ENCODE peak calls at places on chromosomes 1 and 21, in four cellular contexts. One of them, this sample, is unnamed.

GRCh38 chr1:218165687-218166088 is 119.4 kb upstream of the RRP15 start:
- DNase-seq in CD8-positive, alpha-beta memory T cell: no peak
- DNase-seq in tibial artery: no peak
- DNase-seq in CD8-positive, alpha-beta T cell: no peak
- DNase-seq in this sample: no peak

GRCh38 chr1:199612976-199613774 is 414.3 kb upstream of the NR5A2 start:
- DNase-seq in CD8-positive, alpha-beta T cell: no peak
- DNase-seq in tibial artery: no peak
- DNase-seq in CD8-positive, alpha-beta memory T cell: no peak
- DNase-seq in this sample: no peak

GRCh38 chr1:184890539-184890973 is 83.8 kb downstream of the NIBAN1 start:
- DNase-seq in CD8-positive, alpha-beta T cell: peak
- DNase-seq in CD8-positive, alpha-beta memory T cell: peak
- DNase-seq in tibial artery: peak
- DNase-seq in this sample: no peak

GRCh38 chr1:233843523-233844204 is 60.8 kb upstream of the SLC35F3 start:
- DNase-seq in tibial artery: no peak
- DNase-seq in CD8-positive, alpha-beta memory T cell: no peak
- DNase-seq in CD8-positive, alpha-beta T cell: no peak
- DNase-seq in this sample: no peak

GRCh38 chr1:8987881-8988617 is 38.2 kb downstream of the SLC2A7 start:
- DNase-seq in CD8-positive, alpha-beta memory T cell: peak
- DNase-seq in tibial artery: no peak
- DNase-seq in CD8-positive, alpha-beta T cell: peak
- DNase-seq in this sample: peak

GRCh38 chr21:45048026-45048698 is 26.2 kb upstream of the ADARB1 start:
- DNase-seq in CD8-positive, alpha-beta memory T cell: no peak
- DNase-seq in CD8-positive, alpha-beta T cell: no peak
- DNase-seq in tibial artery: no peak
- DNase-seq in this sample: no peak

GRCh38 chr1:231934797-231935196 is 308.2 kb downstream of the DISC1 start:
- DNase-seq in CD8-positive, alpha-beta T cell: no peak
- DNase-seq in CD8-positive, alpha-beta memory T cell: no peak
- DNase-seq in tibial artery: no peak
- DNase-seq in this sample: no peak

GRCh38 chr1:14259191-14259757 is 339.2 kb upstream of the KAZN start:
- DNase-seq in CD8-positive, alpha-beta memory T cell: no peak
- DNase-seq in CD8-positive, alpha-beta T cell: no peak
- DNase-seq in tibial artery: peak
- DNase-seq in this sample: no peak

GRCh38 chr1:239926184-239926583 is 165.5 kb upstream of the FMN2 start:
- DNase-seq in tibial artery: no peak
- DNase-seq in CD8-positive, alpha-beta memory T cell: no peak
- DNase-seq in CD8-positive, alpha-beta T cell: no peak
- DNase-seq in this sample: no peak

GRCh38 chr1:240465531-240465940 is 146.4 kb downstream of the GREM2 start:
- DNase-seq in CD8-positive, alpha-beta memory T cell: no peak
- DNase-seq in CD8-positive, alpha-beta T cell: no peak
- DNase-seq in tibial artery: no peak
- DNase-seq in this sample: no peak

DNA sequence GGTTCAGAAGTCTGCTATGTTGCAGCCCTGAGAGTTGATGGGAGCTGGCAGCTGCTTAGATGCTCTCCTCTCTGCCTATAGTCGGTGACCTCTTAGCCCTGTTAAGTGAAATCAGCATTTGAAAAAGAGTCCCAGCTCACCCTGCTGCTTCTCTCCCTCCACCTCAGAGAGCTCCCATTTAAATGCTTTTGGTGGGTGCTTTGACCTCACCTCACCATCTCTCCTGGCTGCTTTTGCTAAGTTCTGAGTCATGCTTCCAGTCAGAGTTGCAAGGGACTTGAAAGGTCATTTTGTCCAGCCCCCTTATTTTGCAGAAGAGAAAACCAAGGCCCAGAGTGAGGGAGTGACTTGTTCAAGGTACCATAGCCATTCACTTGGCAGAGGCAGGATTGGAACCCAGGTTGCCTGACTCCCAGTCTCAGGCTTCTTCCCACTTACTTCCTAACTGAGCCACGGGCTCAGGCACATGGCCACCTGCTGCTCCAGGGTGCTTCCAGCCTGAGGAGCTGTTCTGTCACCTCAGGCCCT is 3.3 kb downstream of the MAPKAPK2 start:
- DNase-seq in CD8-positive, alpha-beta T cell: no peak
- DNase-seq in CD8-positive, alpha-beta memory T cell: no peak
- DNase-seq in tibial artery: no peak
- DNase-seq in this sample: no peak
- H3K4me3 ChIP-seq in CD8-positive, alpha-beta T cell: no peak
- H3K4me3 ChIP-seq in CD8-positive, alpha-beta memory T cell: no peak
- H3K4me3 ChIP-seq in tibial artery: peak
- H3K4me3 ChIP-seq in this sample: no peak

DNA sequence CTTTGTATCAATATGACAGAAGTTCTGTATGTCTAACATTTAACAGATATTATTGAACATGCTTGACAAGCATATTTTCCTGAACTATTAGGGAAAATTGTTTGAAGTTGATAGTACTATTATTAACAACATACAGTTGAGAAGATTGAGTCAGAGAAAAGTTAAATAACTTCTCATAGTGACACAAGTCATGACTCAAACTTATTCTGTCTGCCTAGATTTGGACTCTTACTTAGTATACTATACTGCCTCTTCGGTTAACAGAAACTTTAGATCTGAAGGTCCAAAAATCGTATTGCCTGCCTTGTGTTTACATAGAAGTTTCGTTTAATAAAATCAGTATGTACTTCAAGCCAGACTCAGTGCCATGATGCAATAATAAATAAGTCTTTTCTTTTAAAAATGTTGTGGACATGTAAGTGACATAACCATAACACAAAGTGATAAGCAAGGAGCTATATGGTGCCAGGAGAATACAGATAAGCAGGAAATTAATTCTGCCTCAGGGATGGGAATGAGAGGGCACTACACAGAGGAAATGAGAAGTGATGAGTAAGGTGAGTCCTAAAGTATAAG is 48.0 kb downstream of the LHX9 start:
- DNase-seq in CD8-positive, alpha-beta T cell: no peak
- DNase-seq in CD8-positive, alpha-beta memory T cell: no peak
- DNase-seq in tibial artery: no peak
- DNase-seq in this sample: no peak
- H3K27ac ChIP-seq in CD8-positive, alpha-beta T cell: no peak
- H3K27ac ChIP-seq in CD8-positive, alpha-beta memory T cell: no peak
- H3K27ac ChIP-seq in tibial artery: no peak
- H3K27ac ChIP-seq in this sample: no peak

GRCh38 chr1:12090326-12090725 is 27.2 kb downstream of the TNFRSF8 start:
- DNase-seq in CD8-positive, alpha-beta memory T cell: no peak
- DNase-seq in CD8-positive, alpha-beta T cell: no peak
- DNase-seq in tibial artery: no peak
- DNase-seq in this sample: no peak

GRCh38 chr1:12087797-12088314 is 24.8 kb downstream of the TNFRSF8 start:
- DNase-seq in CD8-positive, alpha-beta memory T cell: peak
- DNase-seq in tibial artery: no peak
- DNase-seq in CD8-positive, alpha-beta T cell: peak
- DNase-seq in this sample: no peak

GRCh38 chr1:12088607-12089006 is 25.5 kb downstream of the TNFRSF8 start:
- DNase-seq in tibial artery: no peak
- DNase-seq in CD8-positive, alpha-beta memory T cell: peak
- DNase-seq in CD8-positive, alpha-beta T cell: peak
- DNase-seq in this sample: no peak

GRCh38 chr1:12094180-12094579 is 31.1 kb downstream of the TNFRSF8 start:
- DNase-seq in tibial artery: no peak
- DNase-seq in CD8-positive, alpha-beta T cell: no peak
- DNase-seq in CD8-positive, alpha-beta memory T cell: no peak
- DNase-seq in this sample: no peak

DNA sequence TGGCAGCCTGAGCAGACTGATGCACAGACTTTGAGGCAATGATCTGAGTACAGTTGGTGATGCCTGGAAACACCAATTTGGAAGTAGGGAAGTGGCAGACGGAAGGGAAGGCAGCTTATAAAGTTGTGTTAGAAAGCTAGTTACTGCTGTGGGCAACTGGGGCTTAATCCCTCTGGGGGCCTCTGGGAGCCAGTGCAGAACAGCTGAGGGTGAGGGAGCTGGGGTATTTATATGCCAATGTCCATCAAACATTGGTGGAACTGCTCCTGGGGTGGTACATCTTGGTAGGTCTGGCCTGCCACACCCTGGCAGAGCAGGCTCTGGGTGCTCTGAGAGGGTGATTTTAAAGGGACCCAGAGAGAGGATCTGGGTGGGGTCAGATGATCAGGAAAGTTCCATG is 28.1 kb downstream of the TNFRSF8 start:
- DNase-seq in CD8-positive, alpha-beta T cell: no peak
- DNase-seq in tibial artery: no peak
- DNase-seq in CD8-positive, alpha-beta memory T cell: no peak
- DNase-seq in this sample: no peak
- H3K4me3 ChIP-seq in CD8-positive, alpha-beta T cell: no peak
- H3K4me3 ChIP-seq in tibial artery: no peak
- H3K4me3 ChIP-seq in CD8-positive, alpha-beta memory T cell: no peak
- H3K4me3 ChIP-seq in this sample: no peak

GRCh38 chr1:27538793-27539192 is 48.8 kb upstream of the WASF2 start:
- DNase-seq in CD8-positive, alpha-beta memory T cell: no peak
- DNase-seq in CD8-positive, alpha-beta T cell: no peak
- DNase-seq in tibial artery: no peak
- DNase-seq in this sample: no peak
- H3K27ac ChIP-seq in CD8-positive, alpha-beta memory T cell: no peak
- H3K27ac ChIP-seq in CD8-positive, alpha-beta T cell: no peak
- H3K27ac ChIP-seq in tibial artery: peak
- H3K27ac ChIP-seq in this sample: no peak

GRCh38 chr1:225857256-225857655 is 24.9 kb downstream of the TMEM63A start:
- DNase-seq in tibial artery: no peak
- DNase-seq in CD8-positive, alpha-beta memory T cell: no peak
- DNase-seq in CD8-positive, alpha-beta T cell: no peak
- DNase-seq in this sample: no peak

GRCh38 chr1:225853441-225853840 is 28.7 kb downstream of the TMEM63A start:
- DNase-seq in CD8-positive, alpha-beta memory T cell: no peak
- DNase-seq in tibial artery: no peak
- DNase-seq in CD8-positive, alpha-beta T cell: no peak
- DNase-seq in this sample: no peak

GRCh38 chr1:225852413-225853119 is 29.6 kb downstream of the TMEM63A start:
- DNase-seq in CD8-positive, alpha-beta T cell: no peak
- DNase-seq in CD8-positive, alpha-beta memory T cell: no peak
- DNase-seq in tibial artery: no peak
- DNase-seq in this sample: no peak

GRCh38 chr1:225859151-225859550 is 23.0 kb downstream of the TMEM63A start:
- DNase-seq in CD8-positive, alpha-beta T cell: no peak
- DNase-seq in tibial artery: no peak
- DNase-seq in CD8-positive, alpha-beta memory T cell: no peak
- DNase-seq in this sample: no peak

DNA sequence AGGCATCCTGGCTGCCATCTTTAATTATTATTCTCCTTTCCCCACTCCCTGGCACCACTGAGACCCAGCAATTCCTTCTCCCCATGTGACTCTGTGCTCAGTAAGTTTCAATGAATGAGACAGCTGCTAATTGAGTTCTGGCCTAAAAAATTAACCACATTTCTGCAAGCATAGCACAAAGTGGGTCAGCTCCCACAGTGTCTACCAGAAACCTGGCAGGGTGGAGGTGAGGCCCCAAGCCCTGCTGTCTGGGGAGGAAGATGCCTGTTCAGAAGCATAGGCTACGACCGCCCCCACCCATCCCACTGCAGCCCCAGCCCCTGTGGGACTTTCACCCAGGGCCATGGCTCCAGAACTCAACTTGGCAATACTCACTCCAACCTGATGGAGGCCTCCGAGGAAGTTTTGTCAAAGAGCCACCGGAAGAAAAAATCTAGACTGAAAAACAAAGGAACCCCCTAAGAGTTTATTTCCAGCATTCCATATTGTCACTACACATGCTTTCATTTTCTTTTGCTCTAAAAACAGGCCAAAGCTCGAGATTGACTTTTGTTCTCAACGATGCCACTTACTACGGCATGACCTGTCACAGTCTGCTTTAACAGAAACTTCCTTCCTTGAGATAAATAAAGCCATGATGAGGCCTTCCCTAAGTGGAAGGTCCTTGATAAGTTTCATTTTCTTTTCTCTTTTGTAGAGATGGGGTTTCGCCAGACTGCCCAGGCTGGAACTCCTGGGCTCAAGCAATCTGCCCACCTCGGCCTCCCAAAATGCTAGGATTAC is 26.5 kb downstream of the TMEM63A start:
- DNase-seq in tibial artery: no peak
- DNase-seq in CD8-positive, alpha-beta memory T cell: peak
- DNase-seq in CD8-positive, alpha-beta T cell: no peak
- DNase-seq in this sample: no peak
- H3K4me3 ChIP-seq in tibial artery: no peak
- H3K4me3 ChIP-seq in CD8-positive, alpha-beta memory T cell: no peak
- H3K4me3 ChIP-seq in CD8-positive, alpha-beta T cell: no peak
- H3K4me3 ChIP-seq in this sample: no peak

GRCh38 chr1:67563684-67564083 is 121.3 kb upstream of the GADD45A start:
- DNase-seq in tibial artery: no peak
- DNase-seq in CD8-positive, alpha-beta T cell: no peak
- DNase-seq in CD8-positive, alpha-beta memory T cell: no peak
- DNase-seq in this sample: no peak

GRCh38 chr1:67570473-67571143 is 114.4 kb upstream of the GADD45A start:
- DNase-seq in CD8-positive, alpha-beta T cell: no peak
- DNase-seq in tibial artery: no peak
- DNase-seq in CD8-positive, alpha-beta memory T cell: no peak
- DNase-seq in this sample: no peak

GRCh38 chr1:67571406-67571805 is 113.6 kb upstream of the GADD45A start:
- DNase-seq in tibial artery: no peak
- DNase-seq in CD8-positive, alpha-beta T cell: no peak
- DNase-seq in CD8-positive, alpha-beta memory T cell: no peak
- DNase-seq in this sample: no peak

GRCh38 chr1:67564193-67564592 is 120.8 kb upstream of the GADD45A start:
- DNase-seq in tibial artery: peak
- DNase-seq in CD8-positive, alpha-beta memory T cell: no peak
- DNase-seq in CD8-positive, alpha-beta T cell: no peak
- DNase-seq in this sample: no peak

DNA sequence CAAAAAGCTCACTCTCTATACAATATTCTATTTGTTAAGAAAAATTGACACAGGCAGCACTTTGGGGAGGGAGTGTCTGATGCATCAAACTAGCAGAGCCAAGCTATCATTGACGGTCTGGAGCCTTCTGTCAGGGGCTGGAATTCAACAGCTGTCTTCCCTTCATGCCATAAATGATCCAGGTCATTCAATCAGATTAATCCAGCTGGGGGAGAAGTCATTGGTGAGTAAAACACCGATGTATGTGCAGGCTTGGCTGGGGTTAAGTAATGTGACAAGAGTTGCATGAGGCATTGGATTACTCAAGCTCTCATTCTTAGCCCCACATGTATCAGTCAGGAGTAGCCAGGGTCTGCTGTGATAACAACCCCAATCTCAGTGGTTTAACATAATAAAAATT is 118.2 kb upstream of the GADD45A start:
- DNase-seq in CD8-positive, alpha-beta memory T cell: no peak
- DNase-seq in tibial artery: no peak
- DNase-seq in CD8-positive, alpha-beta T cell: no peak
- DNase-seq in this sample: no peak
- H3K27ac ChIP-seq in CD8-positive, alpha-beta memory T cell: no peak
- H3K27ac ChIP-seq in tibial artery: no peak
- H3K27ac ChIP-seq in CD8-positive, alpha-beta T cell: no peak
- H3K27ac ChIP-seq in this sample: no peak

GRCh38 chr1:203349757-203350522 is 982 bp downstream of the FMOD start:
- DNase-seq in CD8-positive, alpha-beta memory T cell: no peak
- DNase-seq in CD8-positive, alpha-beta T cell: no peak
- DNase-seq in tibial artery: no peak
- DNase-seq in this sample: no peak
- H3K4me3 ChIP-seq in CD8-positive, alpha-beta memory T cell: no peak
- H3K4me3 ChIP-seq in CD8-positive, alpha-beta T cell: no peak
- H3K4me3 ChIP-seq in tibial artery: peak
- H3K4me3 ChIP-seq in this sample: no peak

This sample was measured in naive thymus-derived CD4-positive, alpha-beta T cell.